ENCODE peak calls at places on chromosomes 1 and 21, in five cellular contexts. O is mesendoderm, J is fibroblast of lung, C is GM23248, Y is SK-N-SH. V is an unnamed sample. For H3K79me2, the result is how much of the 10 kb centered on the place peaks cover.

GRCh38 chr1:176227579-176227978 is 20.5 kb upstream of the COP1 start:
- DNase-seq in C (no peak), O (peak), Y (no peak), J (no peak), V (no peak)

GRCh38 chr1:222288056-222288455 is 259.8 kb downstream of the HHIPL2 start:
- DNase-seq in Y (no peak), J (peak), O (peak), C (peak), V (peak)

GRCh38 chr1:202037706-202038296 is 27.4 kb downstream of the ELF3 start:
- DNase-seq in J (no peak), C (no peak), Y (no peak), O (no peak), V (no peak)

GRCh38 chr1:150995896-150996295 is 10.8 kb downstream of the MINDY1 start:
- DNase-seq in J (peak), O (peak), C (peak), Y (peak), V (peak)

GRCh38 chr1:43049487-43049886 is 90.8 kb upstream of the SLC2A1 start:
- DNase-seq in O (no peak), Y (no peak), J (no peak), C (no peak), V (peak)

GRCh38 chr1:222643937-222644648 is 26.2 kb downstream of the MIA3 start:
- DNase-seq in Y (peak), J (peak), C (peak), O (peak), V (peak)

GRCh38 chr1:111559736-111560279 is 56.4 kb upstream of the ADORA3 start:
- DNase-seq in C (peak), J (peak), O (no peak), Y (no peak), V (no peak)

GRCh38 chr1:167648978-167649752 is 19.1 kb downstream of the RCSD1 start:
- DNase-seq in C (no peak), J (no peak), Y (no peak), O (peak), V (no peak)

GRCh38 chr1:44811714-44812151 is 3.4 kb downstream of the BTBD19 start:
- DNase-seq in O (peak), C (peak), J (peak), Y (peak), V (peak)

GRCh38 chr1:207803678-207804077 is 51.8 kb downstream of the CD46 start:
- DNase-seq in C (no peak), Y (no peak), J (no peak), O (no peak), V (no peak)

GRCh38 chr1:110619412-110620249 is 13.5 kb upstream of the KCNA2 start:
- DNase-seq in C (peak), J (peak), Y (peak), O (peak), V (peak)

GRCh38 chr1:218817747-218818146 is 355.9 kb upstream of the LYPLAL1 start:
- DNase-seq in O (no peak), J (peak), Y (peak), C (no peak), V (peak)

GRCh38 chr1:67853704-67854103 is 20.4 kb upstream of the GNG12 start:
- DNase-seq in C (peak), J (peak), Y (peak), O (peak), V (peak)

GRCh38 chr1:25080294-25081209 is 150.5 kb upstream of the RUNX3 start:
- DNase-seq in J (peak), C (peak), Y (no peak), O (peak), V (no peak)

GRCh38 chr1:119865607-119866006 is 30.7 kb downstream of the ADAM30 start:
- DNase-seq in C (peak), O (no peak), J (peak), Y (no peak), V (no peak)

GRCh38 chr1:91553196-91553595 is 52.5 kb downstream of the CDC7 start:
- DNase-seq in Y (no peak), C (peak), J (peak), O (no peak), V (no peak)

GRCh38 chr1:204971700-204972336 is 71.2 kb upstream of the CNTN2 start:
- DNase-seq in C (peak), Y (no peak), O (peak), J (peak), V (peak)

GRCh38 chr1:63643926-63644325 is 50.7 kb downstream of the PGM1 start:
- DNase-seq in Y (no peak), O (peak), J (no peak), C (no peak), V (no peak)

DNA sequence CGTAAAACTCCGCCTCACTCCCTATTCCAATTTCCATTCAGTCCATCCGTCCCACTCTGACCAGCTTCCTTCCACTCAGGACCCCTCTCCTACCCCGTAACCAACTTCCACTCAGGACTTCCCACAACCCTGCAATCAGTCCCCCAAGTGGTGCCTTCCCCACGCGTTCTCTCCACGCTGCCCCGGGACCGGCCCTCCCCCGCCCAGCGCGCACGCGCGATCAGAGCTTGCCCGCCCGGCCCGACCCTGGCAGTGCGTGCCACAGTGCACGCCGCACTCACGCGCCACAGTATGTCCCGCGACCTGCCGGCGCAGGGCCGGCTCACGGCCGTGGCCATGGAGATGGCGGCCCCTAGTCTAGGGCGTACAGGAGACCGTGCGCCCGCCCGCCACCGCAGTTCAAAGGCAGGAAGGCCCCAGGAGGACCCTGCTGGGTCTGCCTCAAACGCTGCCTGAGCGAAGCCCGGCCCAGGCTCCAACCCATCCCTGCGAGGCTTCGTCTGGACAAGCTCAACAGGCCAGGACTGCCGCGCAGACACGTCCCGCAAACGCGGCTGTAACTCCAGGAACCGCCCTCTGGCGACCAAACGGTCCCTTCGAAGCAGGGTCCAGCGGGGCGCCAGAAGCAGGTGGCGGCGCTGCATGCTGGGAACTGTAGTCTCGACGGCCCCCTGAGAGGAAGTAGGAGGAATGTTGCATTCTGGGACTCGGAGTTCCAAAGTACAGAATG is at the start of gene NDC1:
- DNase-seq in O (peak), Y (peak), J (peak), C (peak), V (peak)
- H3K79me2 ChIP-seq in O (under half), Y (under half), J (under half), C (under half), V (under half)

GRCh38 chr1:8874230-8875201 is 4.0 kb downstream of the ENO1 start:
- DNase-seq in Y (no peak), C (peak), J (peak), O (no peak), V (no peak)
- H3K4me3 ChIP-seq in Y (peak), C (peak), J (peak), O (no peak), V (no peak)

GRCh38 chr1:13760340-13760739 is 60.4 kb downstream of the PRDM2 start:
- DNase-seq in C (no peak), Y (no peak), J (no peak), O (no peak), V (no peak)
- H3K79me2 ChIP-seq in C (half or more), Y (half or more), J (half or more), O (under half), V (half or more)

DNA sequence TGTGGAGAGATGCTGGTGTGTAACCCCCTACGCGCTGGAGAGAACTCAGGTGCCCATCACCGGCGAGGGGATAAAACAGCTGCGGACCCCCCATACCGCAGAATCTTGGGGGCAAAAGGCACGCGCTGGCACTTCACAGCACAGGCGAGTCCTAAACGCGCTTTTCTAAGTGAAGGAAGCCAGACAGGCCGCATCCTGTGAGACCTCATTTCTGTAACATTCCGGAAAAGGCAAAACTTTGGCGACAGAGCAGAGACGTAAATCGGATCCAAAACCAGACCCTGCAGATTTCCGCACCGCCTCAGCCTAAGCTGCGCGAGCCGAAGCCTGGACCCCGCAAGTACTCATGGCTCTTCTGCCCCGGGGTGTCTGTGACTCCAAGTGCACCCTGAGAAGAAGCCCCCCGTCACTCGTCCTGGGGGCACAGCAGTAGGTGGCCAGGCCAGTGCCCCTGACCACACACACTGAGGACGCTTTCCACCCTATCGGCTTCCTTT is 60.9 kb downstream of the SLX9 start:
- DNase-seq in O (no peak), Y (no peak), J (no peak), C (no peak), V (no peak)
- H3K4me3 ChIP-seq in O (no peak), Y (no peak), J (no peak), C (no peak), V (no peak)

GRCh38 chr1:193040011-193040410 is 19.1 kb downstream of the UCHL5 start:
- DNase-seq in Y (no peak), O (no peak), J (no peak), C (no peak), V (no peak)
- H3K79me2 ChIP-seq in Y (under half), O (under half), J (under half), C (half or more), V (under half)

DNA sequence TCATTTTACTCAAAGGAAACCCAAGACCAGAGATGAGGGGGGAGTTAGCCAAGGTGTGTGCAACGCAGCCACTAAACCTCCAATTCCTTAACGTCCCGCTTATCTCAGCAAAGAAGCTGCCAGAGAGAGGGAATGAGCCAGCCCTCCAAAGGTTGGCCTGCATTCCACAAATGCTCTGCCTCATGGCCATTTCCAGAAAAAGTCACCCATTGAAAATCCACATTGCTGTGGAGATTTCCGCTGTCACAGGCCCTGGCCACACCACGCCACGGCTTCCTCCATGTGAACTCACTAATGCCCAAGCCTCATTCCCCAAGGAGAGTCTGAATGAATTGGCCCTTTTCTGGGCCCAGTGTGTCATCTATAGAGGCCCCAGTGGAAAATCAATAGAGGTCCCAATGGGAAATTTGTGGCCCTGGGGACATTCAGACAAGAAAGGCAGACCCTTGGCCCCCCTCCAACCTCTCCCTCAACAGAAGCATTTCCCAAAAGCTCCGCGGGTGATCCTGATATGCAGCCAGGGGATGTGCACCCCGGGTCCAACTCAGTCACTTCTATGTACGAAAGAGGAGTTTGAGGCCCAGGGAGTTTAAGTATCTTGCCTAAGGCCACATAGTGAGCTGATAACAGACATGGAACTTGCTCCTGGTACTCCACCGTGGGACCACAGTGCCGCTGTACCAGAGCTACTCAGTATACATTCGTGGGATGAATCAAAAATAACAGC is 8.8 kb downstream of the EPHA2 start:
- DNase-seq in J (no peak), O (peak), C (peak), Y (no peak), V (no peak)
- H3K4me3 ChIP-seq in J (no peak), O (no peak), C (peak), Y (no peak), V (no peak)